ENCODE peak calls at places on chromosome 19, in five cellular contexts. F is prostate gland, N is lower lobe of right lung, Z is uterus, X is colonic mucosa. W is an unnamed sample. For H3K4me1, the result is how much of the 10 kb centered on the place peaks cover.

GRCh38 chr19:54305141-54305540 is 7.8 kb downstream of the LILRA5 start:
- DNase-seq in F (no peak), N (no peak), Z (no peak), X (no peak), W (no peak)

GRCh38 chr19:40337107-40337506 is 11.1 kb downstream of the C19orf47 start:
- DNase-seq in F (no peak), N (no peak), Z (no peak), X (no peak), W (no peak)

GRCh38 chr19:52786078-52786463 is 520 bp downstream of the ZNF600 start:
- DNase-seq in F (peak), N (no peak), Z (peak), X (no peak), W (no peak)

GRCh38 chr19:7772752-7773291 is 9.8 kb downstream of the CLEC4M start:
- DNase-seq in F (no peak), N (no peak), Z (no peak), X (no peak), W (peak)

GRCh38 chr19:41646589-41647204 is 19.8 kb upstream of the CEACAM4 start:
- DNase-seq in F (no peak), N (peak), Z (no peak), X (no peak), W (no peak)

GRCh38 chr19:45798995-45799517 is 6.4 kb upstream of the DMWD start:
- DNase-seq in F (no peak), N (peak), Z (peak), X (no peak), W (no peak)

GRCh38 chr19:48842744-48843162 is 6.5 kb upstream of the HSD17B14 start:
- DNase-seq in F (peak), N (no peak), Z (peak), X (peak), W (no peak)

GRCh38 chr19:51810228-51810627 is 15.3 kb downstream of the FPR3 start:
- DNase-seq in F (no peak), N (no peak), Z (no peak), X (no peak), W (no peak)

GRCh38 chr19:41386442-41386841 is 10.1 kb downstream of the TMEM91 start:
- DNase-seq in F (peak), N (no peak), Z (peak), X (no peak), W (peak)

GRCh38 chr19:14061751-14062557 is at the start of gene PALM3:
- DNase-seq in F (peak), N (peak), Z (no peak), X (no peak), W (no peak)

GRCh38 chr19:44848036-44848804 is 2.1 kb downstream of the NECTIN2 start:
- DNase-seq in F (peak), N (peak), Z (peak), X (peak), W (peak)

GRCh38 chr19:56637976-56638555 is 4.9 kb upstream of the SMIM17 start:
- DNase-seq in F (peak), N (no peak), Z (peak), X (peak), W (peak)

GRCh38 chr19:47663435-47663910 is 49.7 kb upstream of the EHD2 start:
- DNase-seq in F (no peak), N (no peak), Z (no peak), X (no peak), W (peak)

GRCh38 chr19:47518139-47518538 is 3.3 kb upstream of the NAPA start:
- DNase-seq in F (no peak), N (no peak), Z (no peak), X (no peak), W (peak)

GRCh38 chr19:10468133-10468532 is 35.0 kb downstream of the KEAP1 start:
- DNase-seq in F (no peak), N (no peak), Z (no peak), X (no peak), W (no peak)

GRCh38 chr19:56748443-56748842 is 76.9 kb upstream of the ZNF835 start:
- DNase-seq in F (no peak), N (no peak), Z (peak), X (no peak), W (no peak)

GRCh38 chr19:53903055-53903680 is 5.9 kb upstream of the CACNG7 start:
- DNase-seq in F (no peak), N (no peak), Z (no peak), X (peak), W (no peak)

GRCh38 chr19:54271106-54271505 is 9.8 kb downstream of the LILRB2 start:
- DNase-seq in F (no peak), N (peak), Z (no peak), X (no peak), W (no peak)

GRCh38 chr19:23882493-23882892 is 32.2 kb upstream of the ZNF726 start:
- DNase-seq in F (no peak), N (no peak), Z (no peak), X (peak), W (no peak)

GRCh38 chr19:38514812-38515633 is 81.5 kb downstream of the RYR1 start:
- DNase-seq in F (peak), N (peak), Z (peak), X (peak), W (peak)

GRCh38 chr19:38721977-38722773 is 22.1 kb downstream of the CAPN12 start:
- DNase-seq in F (no peak), N (no peak), Z (no peak), X (no peak), W (no peak)

GRCh38 chr19:47492137-47492533 is 8.1 kb upstream of the KPTN start:
- DNase-seq in F (no peak), N (no peak), Z (no peak), X (no peak), W (no peak)

GRCh38 chr19:6761053-6761676 is 6.1 kb downstream of the SH2D3A start:
- DNase-seq in F (no peak), N (no peak), Z (no peak), X (no peak), W (no peak)

GRCh38 chr19:53942001-53942786 is 20.5 kb upstream of the CACNG8 start:
- DNase-seq in F (no peak), N (no peak), Z (no peak), X (no peak), W (no peak)

GRCh38 chr19:10812196-10812595 is 23.8 kb downstream of the TMED1 start:
- DNase-seq in F (no peak), N (no peak), Z (no peak), X (no peak), W (no peak)

GRCh38 chr19:5205388-5205787 is 135.2 kb downstream of the PTPRS start:
- DNase-seq in F (no peak), N (no peak), Z (no peak), X (no peak), W (no peak)

GRCh38 chr19:55257461-55258411 is 1.1 kb downstream of the PPP6R1 start:
- DNase-seq in F (no peak), N (no peak), Z (no peak), X (peak), W (no peak)

GRCh38 chr19:57010541-57010940 is 109.2 kb upstream of the USP29 start:
- DNase-seq in F (no peak), N (no peak), Z (no peak), X (no peak), W (no peak)

GRCh38 chr19:50728084-50728737 is 5.0 kb downstream of the CLEC11A start:
- DNase-seq in F (peak), N (peak), Z (peak), X (peak), W (no peak)

GRCh38 chr19:8893419-8893818 is 61.2 kb downstream of the MBD3L1 start:
- DNase-seq in F (no peak), N (no peak), Z (no peak), X (no peak), W (no peak)

GRCh38 chr19:8899356-8899755 is 67.2 kb downstream of the MBD3L1 start:
- DNase-seq in F (no peak), N (no peak), Z (no peak), X (no peak), W (no peak)

GRCh38 chr19:8902520-8902919 is 70.3 kb downstream of the MBD3L1 start:
- DNase-seq in F (no peak), N (no peak), Z (no peak), X (no peak), W (no peak)

GRCh38 chr19:8900421-8900820 is 68.2 kb downstream of the MBD3L1 start:
- DNase-seq in F (no peak), N (no peak), Z (no peak), X (no peak), W (no peak)

DNA sequence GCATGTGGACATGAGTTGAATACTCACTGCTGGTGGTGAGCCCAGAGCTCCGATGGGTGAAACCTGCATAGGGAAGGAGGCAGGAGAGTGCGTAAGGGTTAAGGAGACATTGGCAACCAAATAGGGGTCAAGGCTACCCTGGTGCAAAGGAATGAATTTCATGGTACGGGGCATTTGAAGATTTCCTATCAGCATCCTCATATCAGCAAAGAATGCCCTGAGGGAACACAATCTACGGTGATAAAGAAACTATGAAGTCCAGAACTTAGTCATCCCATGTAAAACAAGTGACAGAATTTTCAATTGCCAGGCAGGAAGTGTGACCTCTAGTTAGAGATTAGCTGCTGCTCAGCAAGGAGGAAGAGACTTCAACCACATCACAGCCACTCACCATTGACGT is 64.9 kb downstream of the MBD3L1 start:
- DNase-seq in F (no peak), N (no peak), Z (no peak), X (no peak), W (no peak)
- TF ChIP-seq CTCF in F (no peak), N (no peak), Z (no peak), X (no peak), W (no peak)

DNA sequence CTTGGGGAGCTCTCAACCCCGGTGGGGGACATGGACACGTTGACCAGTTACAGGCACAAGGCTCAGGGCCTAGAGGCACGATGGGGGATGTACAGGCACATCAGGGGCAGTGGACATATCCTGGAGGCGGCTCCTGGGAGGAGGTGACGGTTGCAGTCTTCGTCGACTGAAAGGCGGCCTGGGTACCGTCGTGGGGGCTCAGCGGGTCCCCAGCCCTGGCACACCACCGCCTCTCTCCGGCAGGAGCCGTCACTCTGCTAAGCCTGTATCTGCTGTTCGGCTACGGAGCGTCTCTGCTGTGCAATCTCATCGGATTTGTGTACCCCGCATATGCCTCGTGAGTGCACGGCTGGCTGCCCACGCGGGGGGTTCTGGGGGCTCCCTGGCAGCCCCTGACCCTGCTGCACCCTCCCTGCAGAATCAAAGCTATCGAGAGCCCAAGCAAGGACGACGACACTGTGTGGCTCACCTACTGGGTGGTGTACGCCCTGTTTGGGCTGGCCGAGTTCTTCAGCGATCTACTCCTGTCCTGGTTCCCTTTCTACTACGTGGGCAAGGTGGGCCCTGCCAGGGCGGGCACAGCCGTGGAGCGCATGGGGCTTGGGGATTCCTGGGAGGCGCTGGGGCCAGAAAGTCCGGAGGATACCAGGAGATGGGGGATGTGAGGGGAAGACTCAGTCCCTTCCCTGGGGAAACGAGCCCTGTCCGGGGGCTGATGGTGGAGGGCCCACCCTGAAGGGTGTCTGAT is 4.2 kb downstream of the REEP6 start:
- DNase-seq in F (no peak), N (no peak), Z (no peak), X (no peak), W (no peak)
- H3K4me1 ChIP-seq in F (under half), N (under half), Z (under half), X (under half), W (under half)

DNA sequence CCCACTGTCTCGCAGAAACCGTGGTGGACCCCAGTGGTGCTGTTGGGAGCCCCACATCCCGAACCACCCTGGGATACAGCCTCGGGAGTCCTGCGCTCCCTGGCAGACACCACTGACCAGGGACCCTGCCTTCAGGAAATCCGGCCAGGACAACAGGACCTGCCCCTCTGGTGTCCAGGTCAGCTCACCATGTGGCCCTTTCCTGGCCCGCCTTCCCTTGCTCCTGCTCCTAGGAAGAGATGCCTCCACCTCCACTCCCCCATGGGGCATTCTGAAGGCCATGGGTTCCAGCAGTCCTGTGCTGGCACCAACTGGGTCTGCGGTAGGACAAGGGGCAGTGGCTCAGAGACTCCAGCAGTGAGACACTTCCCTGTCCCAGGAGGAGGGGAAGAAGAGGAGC is 22.5 kb upstream of the SLC7A10 start:
- DNase-seq in F (no peak), N (peak), Z (no peak), X (no peak), W (no peak)
- H3K27ac ChIP-seq in F (no peak), N (no peak), Z (no peak), X (no peak), W (no peak)

GRCh38 chr19:12784871-12785430 is 6.3 kb upstream of the JUNB start:
- DNase-seq in F (peak), N (no peak), Z (no peak), X (no peak), W (no peak)

GRCh38 chr19:12783226-12783848 is 7.9 kb upstream of the JUNB start:
- DNase-seq in F (no peak), N (no peak), Z (peak), X (no peak), W (no peak)

GRCh38 chr19:12784394-12784870 is 6.9 kb upstream of the JUNB start:
- DNase-seq in F (no peak), N (no peak), Z (no peak), X (no peak), W (peak)

GRCh38 chr19:12783849-12784393 is 7.4 kb upstream of the JUNB start:
- DNase-seq in F (peak), N (peak), Z (peak), X (peak), W (no peak)

DNA sequence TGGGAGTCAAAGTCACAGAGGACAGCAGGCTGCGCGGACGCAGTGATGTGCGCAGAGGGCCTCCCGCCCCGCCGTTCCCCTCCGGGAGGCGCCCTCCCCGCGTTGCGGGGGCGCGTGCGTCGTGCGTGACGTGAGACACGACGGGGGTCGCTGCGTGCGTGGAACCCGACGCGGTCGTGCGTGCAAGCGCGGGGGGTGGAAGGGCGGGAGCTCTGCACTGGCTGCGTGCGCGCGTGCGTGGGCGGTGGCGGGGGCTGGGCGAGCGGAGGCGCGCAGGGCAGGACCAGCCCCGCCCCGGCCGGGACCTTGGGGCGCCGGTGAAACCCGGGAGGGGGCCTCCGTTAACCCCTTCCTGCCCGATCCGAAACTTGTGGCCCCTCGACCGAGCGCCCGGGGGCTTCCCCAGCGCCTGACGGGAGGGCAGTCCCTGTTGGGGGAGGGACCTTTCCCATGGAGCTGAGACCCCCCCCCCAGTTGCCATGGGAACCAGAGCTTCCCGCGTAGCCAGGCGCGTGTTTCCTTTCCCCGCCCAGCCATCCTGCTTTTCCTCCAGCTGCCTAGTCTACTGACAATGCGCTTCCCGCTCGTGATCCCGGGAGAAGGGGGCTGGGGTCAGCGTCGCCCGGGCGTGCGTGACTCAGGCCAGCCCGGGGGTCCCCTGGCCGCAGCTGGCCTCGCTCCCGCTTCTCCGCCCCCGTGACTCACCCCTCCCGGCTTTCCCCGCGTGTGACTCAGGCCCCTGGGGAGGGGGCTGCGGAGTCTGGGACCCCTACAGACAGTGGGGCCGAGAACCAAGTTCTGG is 7.3 kb upstream of the HOOK2 start:
- DNase-seq in F (peak), N (peak), Z (peak), X (peak), W (peak)
- TF ChIP-seq CTCF in F (peak), N (peak), Z (peak), X (no peak), W (peak)

GRCh38 chr19:12778020-12778904 is 2.9 kb upstream of the HOOK2 start:
- DNase-seq in F (peak), N (peak), Z (peak), X (peak), W (no peak)

GRCh38 chr19:12779162-12779993 is 4.0 kb upstream of the HOOK2 start:
- DNase-seq in F (no peak), N (no peak), Z (peak), X (peak), W (no peak)

GRCh38 chr19:12785431-12786011 is 5.8 kb upstream of the JUNB start:
- DNase-seq in F (no peak), N (peak), Z (no peak), X (peak), W (peak)

GRCh38 chr19:12778905-12779161 is 3.5 kb upstream of the HOOK2 start:
- DNase-seq in F (no peak), N (no peak), Z (no peak), X (no peak), W (no peak)

DNA sequence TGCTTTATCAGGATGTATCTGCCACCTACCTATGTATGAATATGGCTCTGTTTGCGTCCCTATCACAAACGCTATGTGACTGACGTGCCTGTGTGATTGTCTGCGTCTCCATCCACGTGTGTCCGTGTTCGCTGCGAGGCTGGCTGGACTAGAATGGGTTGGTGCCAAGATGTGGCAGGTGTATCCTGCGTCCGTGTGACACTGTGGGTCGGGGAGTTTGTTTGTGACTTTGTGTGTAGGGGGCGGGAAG is 6.7 kb upstream of the HOOK2 start:
- DNase-seq in F (peak), N (no peak), Z (no peak), X (no peak), W (no peak)
- H3K4me1 ChIP-seq in F (under half), N (half or more), Z (under half), X (under half), W (under half)

GRCh38 chr19:29680937-29681336 is 15.7 kb downstream of the PLEKHF1 start:
- DNase-seq in F (no peak), N (no peak), Z (no peak), X (no peak), W (no peak)
- H3K27ac ChIP-seq in F (peak), N (peak), Z (peak), X (no peak), W (no peak)

GRCh38 chr19:43759515-43759914 is 4.8 kb upstream of the SMG9 start:
- DNase-seq in F (no peak), N (no peak), Z (no peak), X (no peak), W (peak)
- TF ChIP-seq CTCF in F (peak), N (no peak), Z (no peak), X (no peak), W (peak)

DNA sequence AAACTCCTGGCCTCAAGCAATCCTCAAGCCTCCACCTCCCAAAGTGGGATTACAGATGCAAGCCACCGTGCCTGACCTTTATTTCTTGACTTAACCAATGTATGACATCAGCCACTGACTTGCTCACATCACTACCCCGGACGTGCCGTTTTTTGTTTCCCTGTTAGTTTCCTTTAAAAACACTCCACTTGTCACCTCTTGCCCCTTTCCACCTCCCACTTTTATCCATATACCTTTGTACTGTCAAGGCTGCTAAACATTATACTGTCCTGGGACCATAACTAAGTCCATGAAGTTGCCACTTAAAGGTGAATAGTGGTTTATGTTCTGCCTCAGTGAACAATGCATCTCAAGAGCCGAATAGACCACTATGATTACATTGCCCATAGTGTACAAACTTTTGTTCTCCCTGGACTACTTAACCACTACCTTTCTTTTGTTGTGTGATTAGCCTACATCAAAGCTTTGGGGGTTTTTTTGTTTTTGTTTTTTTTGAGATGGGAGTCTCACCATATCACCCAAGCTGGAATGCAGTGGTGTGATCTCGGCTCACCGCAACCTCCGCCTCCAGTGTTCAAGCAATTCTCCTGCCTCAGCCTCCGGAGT is 2.4 kb upstream of the EPHX3 start:
- DNase-seq in F (no peak), N (no peak), Z (no peak), X (no peak), W (no peak)
- H3K4me1 ChIP-seq in F (under half), N (under half), Z (under half), X (under half), W (under half)

GRCh38 chr19:18487576-18488402 is 34.1 kb downstream of the ELL start:
- DNase-seq in F (no peak), N (no peak), Z (no peak), X (no peak), W (no peak)
- H3K27ac ChIP-seq in F (no peak), N (no peak), Z (no peak), X (no peak), W (no peak)

W was measured in foreskin keratinocyte.